ENCODE peak calls at places on chromosomes 16 and 17, in nine cellular contexts. One of them, this sample, is unnamed.

GRCh38 chr17:64507418-64507766 is 615 bp downstream of the CEP95 start:
- DNase-seq in right cardiac atrium: no peak
- DNase-seq in CD8-positive, alpha-beta memory T cell: peak; percentile 74
- DNase-seq in breast epithelium: no peak
- DNase-seq in PC-9: peak; percentile 25
- DNase-seq in cardiac muscle cell: peak; percentile 79
- DNase-seq in A549: peak; percentile 76
- DNase-seq in lower lobe of right lung: no peak
- DNase-seq in hepatocyte: peak; percentile 81
- DNase-seq in this sample: no peak

GRCh38 chr16:66475232-66475631 is 48.1 kb downstream of the BEAN1 start:
- DNase-seq in lower lobe of right lung: no peak
- DNase-seq in PC-9: no peak
- DNase-seq in A549: no peak
- DNase-seq in cardiac muscle cell: no peak
- DNase-seq in breast epithelium: no peak
- DNase-seq in hepatocyte: no peak
- DNase-seq in right cardiac atrium: no peak
- DNase-seq in CD8-positive, alpha-beta memory T cell: no peak
- DNase-seq in this sample: no peak

GRCh38 chr16:58137581-58137980 is 8.4 kb upstream of the CFAP20 start:
- DNase-seq in cardiac muscle cell: no peak
- DNase-seq in hepatocyte: no peak
- DNase-seq in CD8-positive, alpha-beta memory T cell: no peak
- DNase-seq in breast epithelium: no peak
- DNase-seq in right cardiac atrium: no peak
- DNase-seq in A549: no peak
- DNase-seq in lower lobe of right lung: no peak
- DNase-seq in PC-9: no peak
- DNase-seq in this sample: no peak

GRCh38 chr17:42421479-42422332 is 1.4 kb downstream of the CAVIN1 start:
- DNase-seq in PC-9: peak; percentile 63
- DNase-seq in cardiac muscle cell: peak; percentile 68
- DNase-seq in right cardiac atrium: peak; percentile 81
- DNase-seq in A549: no peak
- DNase-seq in lower lobe of right lung: peak; percentile 61
- DNase-seq in CD8-positive, alpha-beta memory T cell: no peak
- DNase-seq in hepatocyte: peak; percentile 68
- DNase-seq in breast epithelium: no peak
- DNase-seq in this sample: no peak

GRCh38 chr17:32629563-32630190 is 142.9 kb downstream of the CDK5R1 start:
- DNase-seq in CD8-positive, alpha-beta memory T cell: no peak
- DNase-seq in PC-9: no peak
- DNase-seq in hepatocyte: no peak
- DNase-seq in right cardiac atrium: no peak
- DNase-seq in breast epithelium: no peak
- DNase-seq in lower lobe of right lung: no peak
- DNase-seq in A549: no peak
- DNase-seq in cardiac muscle cell: no peak
- DNase-seq in this sample: no peak

GRCh38 chr16:22262460-22262859 is 34.7 kb upstream of the POLR3E start:
- DNase-seq in right cardiac atrium: no peak
- DNase-seq in lower lobe of right lung: no peak
- DNase-seq in PC-9: no peak
- DNase-seq in CD8-positive, alpha-beta memory T cell: no peak
- DNase-seq in hepatocyte: no peak
- DNase-seq in breast epithelium: no peak
- DNase-seq in A549: no peak
- DNase-seq in cardiac muscle cell: no peak
- DNase-seq in this sample: no peak

GRCh38 chr16:76292218-76292617 is 15.0 kb downstream of the CNTNAP4 start:
- DNase-seq in cardiac muscle cell: no peak
- DNase-seq in lower lobe of right lung: no peak
- DNase-seq in PC-9: no peak
- DNase-seq in hepatocyte: no peak
- DNase-seq in CD8-positive, alpha-beta memory T cell: no peak
- DNase-seq in A549: no peak
- DNase-seq in breast epithelium: no peak
- DNase-seq in right cardiac atrium: no peak
- DNase-seq in this sample: no peak

GRCh38 chr17:4082136-4082924 is 60.5 kb downstream of the ZZEF1 start:
- DNase-seq in lower lobe of right lung: no peak
- DNase-seq in hepatocyte: no peak
- DNase-seq in breast epithelium: no peak
- DNase-seq in cardiac muscle cell: no peak
- DNase-seq in A549: no peak
- DNase-seq in CD8-positive, alpha-beta memory T cell: no peak
- DNase-seq in right cardiac atrium: no peak
- DNase-seq in PC-9: no peak
- DNase-seq in this sample: no peak

GRCh38 chr17:15414502-15415348 is 52.7 kb downstream of the CDRT4 start:
- DNase-seq in cardiac muscle cell: no peak
- DNase-seq in right cardiac atrium: peak; percentile 83
- DNase-seq in hepatocyte: no peak
- DNase-seq in CD8-positive, alpha-beta memory T cell: no peak
- DNase-seq in breast epithelium: peak; percentile 43
- DNase-seq in lower lobe of right lung: peak; percentile 74
- DNase-seq in A549: no peak
- DNase-seq in PC-9: no peak
- DNase-seq in this sample: no peak

GRCh38 chr17:40450175-40450574 is 6.9 kb downstream of the IGFBP4 start:
- DNase-seq in CD8-positive, alpha-beta memory T cell: no peak
- DNase-seq in cardiac muscle cell: no peak
- DNase-seq in lower lobe of right lung: no peak
- DNase-seq in right cardiac atrium: peak; percentile 71
- DNase-seq in PC-9: peak; percentile 43
- DNase-seq in breast epithelium: no peak
- DNase-seq in hepatocyte: peak; percentile 55
- DNase-seq in A549: peak; percentile 87
- DNase-seq in this sample: no peak

GRCh38 chr17:40452074-40452787 is 9.0 kb downstream of the IGFBP4 start:
- DNase-seq in hepatocyte: peak; percentile 61
- DNase-seq in lower lobe of right lung: no peak
- DNase-seq in PC-9: no peak
- DNase-seq in A549: peak; percentile 67
- DNase-seq in breast epithelium: no peak
- DNase-seq in cardiac muscle cell: peak; percentile 93
- DNase-seq in right cardiac atrium: peak; percentile 68
- DNase-seq in CD8-positive, alpha-beta memory T cell: no peak
- DNase-seq in this sample: no peak

GRCh38 chr17:40451420-40451819 is 8.2 kb downstream of the IGFBP4 start:
- DNase-seq in hepatocyte: peak; percentile 84
- DNase-seq in PC-9: no peak
- DNase-seq in lower lobe of right lung: no peak
- DNase-seq in right cardiac atrium: peak; percentile 95
- DNase-seq in CD8-positive, alpha-beta memory T cell: no peak
- DNase-seq in A549: no peak
- DNase-seq in cardiac muscle cell: peak; percentile 98
- DNase-seq in breast epithelium: no peak
- DNase-seq in this sample: no peak

GRCh38 chr17:40453881-40454630 is 10.8 kb downstream of the IGFBP4 start:
- DNase-seq in breast epithelium: no peak
- DNase-seq in right cardiac atrium: peak; percentile 47
- DNase-seq in PC-9: no peak
- DNase-seq in lower lobe of right lung: no peak
- DNase-seq in A549: no peak
- DNase-seq in cardiac muscle cell: no peak
- DNase-seq in CD8-positive, alpha-beta memory T cell: no peak
- DNase-seq in hepatocyte: no peak
- DNase-seq in this sample: no peak

DNA sequence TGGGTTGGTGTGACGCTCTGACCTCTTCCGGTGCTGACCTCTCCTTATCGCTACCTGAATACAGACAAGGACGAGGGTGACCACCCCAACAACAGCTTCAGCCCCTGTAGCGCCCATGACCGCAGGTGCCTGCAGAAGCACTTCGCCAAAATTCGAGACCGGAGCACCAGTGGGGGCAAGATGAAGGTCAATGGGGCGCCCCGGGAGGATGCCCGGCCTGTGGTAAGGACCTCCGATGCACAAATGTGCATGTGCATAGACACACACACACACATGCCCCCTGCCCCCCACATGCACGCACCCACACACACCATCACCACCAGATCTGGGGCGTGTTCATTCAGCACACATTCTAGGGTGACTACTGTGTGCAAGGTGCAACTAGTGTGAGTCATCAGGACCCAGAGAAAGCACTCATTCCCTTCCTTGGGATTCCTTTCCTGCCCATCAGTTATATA is 9.7 kb downstream of the IGFBP4 start:
- DNase-seq in hepatocyte: peak; percentile 15
- DNase-seq in right cardiac atrium: peak; percentile 60
- DNase-seq in lower lobe of right lung: no peak
- DNase-seq in cardiac muscle cell: no peak
- DNase-seq in CD8-positive, alpha-beta memory T cell: no peak
- DNase-seq in A549: peak; percentile 57
- DNase-seq in breast epithelium: no peak
- DNase-seq in PC-9: no peak
- DNase-seq in this sample: no peak
- H3K4me3 ChIP-seq in hepatocyte: no peak overlapping the region
- H3K4me3 ChIP-seq in right cardiac atrium: no peak overlapping the region
- H3K4me3 ChIP-seq in lower lobe of right lung: no peak overlapping the region
- H3K4me3 ChIP-seq in cardiac muscle cell: no peak overlapping the region
- H3K4me3 ChIP-seq in CD8-positive, alpha-beta memory T cell: no peak overlapping the region
- H3K4me3 ChIP-seq in A549: no peak overlapping the region
- H3K4me3 ChIP-seq in breast epithelium: no peak overlapping the region
- H3K4me3 ChIP-seq in PC-9: no peak overlapping the region
- H3K4me3 ChIP-seq in this sample: no peak overlapping the region

GRCh38 chr17:21453144-21453982 is 77.2 kb downstream of the KCNJ12 start:
- DNase-seq in lower lobe of right lung: no peak
- DNase-seq in CD8-positive, alpha-beta memory T cell: no peak
- DNase-seq in hepatocyte: no peak
- DNase-seq in A549: no peak
- DNase-seq in breast epithelium: no peak
- DNase-seq in cardiac muscle cell: no peak
- DNase-seq in PC-9: no peak
- DNase-seq in right cardiac atrium: no peak
- DNase-seq in this sample: no peak

GRCh38 chr17:21452377-21453143 is 76.4 kb downstream of the KCNJ12 start:
- DNase-seq in breast epithelium: peak; percentile 31
- DNase-seq in PC-9: no peak
- DNase-seq in A549: peak; percentile 62
- DNase-seq in cardiac muscle cell: peak; percentile 87
- DNase-seq in right cardiac atrium: peak; percentile 87
- DNase-seq in hepatocyte: peak; percentile 67
- DNase-seq in lower lobe of right lung: peak; percentile 73
- DNase-seq in CD8-positive, alpha-beta memory T cell: peak; percentile 42
- DNase-seq in this sample: no peak

GRCh38 chr17:21458036-21458435 is 81.9 kb downstream of the KCNJ12 start:
- DNase-seq in lower lobe of right lung: no peak
- DNase-seq in CD8-positive, alpha-beta memory T cell: no peak
- DNase-seq in hepatocyte: no peak
- DNase-seq in breast epithelium: no peak
- DNase-seq in right cardiac atrium: no peak
- DNase-seq in A549: no peak
- DNase-seq in PC-9: no peak
- DNase-seq in cardiac muscle cell: no peak
- DNase-seq in this sample: no peak

GRCh38 chr17:21457051-21458026 is 81.2 kb downstream of the KCNJ12 start:
- DNase-seq in A549: peak; percentile 87
- DNase-seq in cardiac muscle cell: peak; percentile 89
- DNase-seq in breast epithelium: peak; percentile 63
- DNase-seq in PC-9: peak; percentile 99
- DNase-seq in right cardiac atrium: peak; percentile 96
- DNase-seq in lower lobe of right lung: peak; percentile 92
- DNase-seq in hepatocyte: peak; percentile 92
- DNase-seq in CD8-positive, alpha-beta memory T cell: peak; percentile 93
- DNase-seq in this sample: peak; percentile 81

GRCh38 chr17:21455761-21456160 is 79.6 kb downstream of the KCNJ12 start:
- DNase-seq in A549: no peak
- DNase-seq in right cardiac atrium: no peak
- DNase-seq in CD8-positive, alpha-beta memory T cell: no peak
- DNase-seq in hepatocyte: no peak
- DNase-seq in lower lobe of right lung: no peak
- DNase-seq in breast epithelium: no peak
- DNase-seq in PC-9: no peak
- DNase-seq in cardiac muscle cell: no peak
- DNase-seq in this sample: no peak
- H3K4me1 ChIP-seq in A549: peaks cover 6% of the 10 kb centered on the region
- H3K4me1 ChIP-seq in right cardiac atrium: no peaks in the 10 kb centered on the region
- H3K4me1 ChIP-seq in CD8-positive, alpha-beta memory T cell: peaks cover 4% of the 10 kb centered on the region
- H3K4me1 ChIP-seq in hepatocyte: peaks cover 5% of the 10 kb centered on the region
- H3K4me1 ChIP-seq in lower lobe of right lung: peaks cover 19% of the 10 kb centered on the region
- H3K4me1 ChIP-seq in breast epithelium: no peaks in the 10 kb centered on the region
- H3K4me1 ChIP-seq in PC-9: peaks cover 10% of the 10 kb centered on the region
- H3K4me1 ChIP-seq in cardiac muscle cell: peaks cover 5% of the 10 kb centered on the region
- H3K4me1 ChIP-seq in this sample: peaks cover 4% of the 10 kb centered on the region

DNA sequence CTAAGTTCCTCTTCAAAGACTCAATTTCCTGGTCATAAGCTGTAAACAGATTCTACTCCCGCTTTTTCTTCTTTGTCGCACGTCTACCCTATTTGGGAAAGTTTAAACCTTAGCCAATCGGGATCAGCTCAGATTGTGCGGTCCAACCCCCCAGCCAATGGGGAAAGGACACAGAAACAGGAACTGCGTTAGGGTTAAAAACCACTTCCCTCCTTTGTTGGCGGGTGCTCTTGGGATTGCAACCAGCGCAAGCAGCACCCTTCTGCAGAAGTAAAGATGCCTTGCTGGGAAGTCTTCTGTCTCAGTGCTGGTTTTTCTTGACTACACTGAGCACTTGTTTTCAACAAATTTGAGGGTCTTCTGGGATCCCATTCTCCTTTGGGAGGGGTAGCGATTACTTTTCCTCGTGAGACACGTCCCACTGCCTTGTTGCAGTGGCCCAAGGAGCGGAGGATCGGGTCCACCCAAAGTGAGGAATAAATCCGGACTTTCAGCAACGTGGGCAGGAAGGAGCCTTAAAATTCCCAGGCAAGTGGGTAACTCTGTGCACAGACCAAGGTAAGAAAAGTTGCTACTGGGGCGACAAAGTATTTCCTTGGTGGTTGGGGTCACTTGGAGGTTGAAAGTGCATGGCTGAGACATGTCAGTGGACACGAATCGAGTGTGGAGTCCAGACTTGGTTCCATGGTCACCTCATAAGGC is 1.0 kb upstream of the YPEL3 start:
- DNase-seq in hepatocyte: peak; percentile 92
- DNase-seq in cardiac muscle cell: no peak
- DNase-seq in CD8-positive, alpha-beta memory T cell: peak; percentile 46
- DNase-seq in PC-9: no peak
- DNase-seq in right cardiac atrium: no peak
- DNase-seq in A549: no peak
- DNase-seq in lower lobe of right lung: no peak
- DNase-seq in breast epithelium: no peak
- DNase-seq in this sample: no peak
- H3K4me3 ChIP-seq in hepatocyte: peak overlapping the region; percentile 69
- H3K4me3 ChIP-seq in cardiac muscle cell: no peak overlapping the region
- H3K4me3 ChIP-seq in CD8-positive, alpha-beta memory T cell: peak overlapping the region; percentile 59
- H3K4me3 ChIP-seq in PC-9: peak overlapping the region; percentile 42
- H3K4me3 ChIP-seq in right cardiac atrium: no peak overlapping the region
- H3K4me3 ChIP-seq in A549: no peak overlapping the region
- H3K4me3 ChIP-seq in lower lobe of right lung: peak overlapping the region; percentile 86
- H3K4me3 ChIP-seq in breast epithelium: peak overlapping the region; percentile 89
- H3K4me3 ChIP-seq in this sample: no peak overlapping the region

DNA sequence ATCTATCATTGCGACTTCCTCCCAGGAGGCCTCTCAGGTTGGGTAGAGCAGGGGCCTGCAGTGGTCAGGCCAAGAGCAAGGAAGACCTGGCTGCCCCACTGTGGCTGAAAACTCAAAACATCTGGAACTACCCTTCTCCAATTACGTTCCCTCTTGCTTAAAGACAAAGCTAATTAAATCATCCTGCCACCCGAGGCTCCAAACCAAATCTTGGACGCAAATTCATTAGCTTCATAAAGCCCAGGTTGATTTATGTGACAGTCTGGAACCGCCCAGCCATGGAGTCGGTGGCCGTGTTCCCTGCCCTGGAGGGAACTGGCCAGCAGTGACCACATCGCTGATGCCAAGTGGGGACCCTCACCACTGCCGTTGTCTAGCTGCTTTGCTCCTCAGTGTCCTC is 21.4 kb downstream of the GRIN2C start:
- DNase-seq in lower lobe of right lung: no peak
- DNase-seq in A549: no peak
- DNase-seq in right cardiac atrium: no peak
- DNase-seq in PC-9: no peak
- DNase-seq in CD8-positive, alpha-beta memory T cell: no peak
- DNase-seq in cardiac muscle cell: no peak
- DNase-seq in breast epithelium: no peak
- DNase-seq in hepatocyte: no peak
- DNase-seq in this sample: no peak
- H3K4me1 ChIP-seq in lower lobe of right lung: peaks cover 22% of the 10 kb centered on the region
- H3K4me1 ChIP-seq in A549: peaks cover 4% of the 10 kb centered on the region
- H3K4me1 ChIP-seq in right cardiac atrium: peaks cover 12% of the 10 kb centered on the region
- H3K4me1 ChIP-seq in PC-9: no peaks in the 10 kb centered on the region
- H3K4me1 ChIP-seq in CD8-positive, alpha-beta memory T cell: no peaks in the 10 kb centered on the region
- H3K4me1 ChIP-seq in cardiac muscle cell: peaks cover 9% of the 10 kb centered on the region
- H3K4me1 ChIP-seq in breast epithelium: peaks cover 4% of the 10 kb centered on the region
- H3K4me1 ChIP-seq in hepatocyte: peaks cover 5% of the 10 kb centered on the region
- H3K4me1 ChIP-seq in this sample: peaks cover 6% of the 10 kb centered on the region